ENCODE peak calls at places on chromosomes 2 and 18, in five cellular contexts. V is SK-N-SH, N is GM23248, U is GM12878, W is adrenal gland. Y is an unnamed sample.

GRCh38 chr2:164839914-164840457 is 1.6 kb downstream of the COBLL1 start:
- DNase-seq in V (no peak), N (peak), U (no peak), W (peak), Y (no peak)

GRCh38 chr18:56298935-56299334 is 339.5 kb downstream of the TXNL1 start:
- DNase-seq in V (no peak), N (peak), U (no peak), W (no peak), Y (no peak)

GRCh38 chr18:62616331-62616805 is 93.5 kb downstream of the ZCCHC2 start:
- DNase-seq in V (no peak), N (peak), U (no peak), W (no peak), Y (peak)

GRCh38 chr18:9665311-9665710 is 42.8 kb upstream of the RAB31 start:
- DNase-seq in V (no peak), N (no peak), U (no peak), W (no peak), Y (no peak)

GRCh38 chr2:1517786-1518500 is 104.7 kb downstream of the TPO start:
- DNase-seq in V (no peak), N (no peak), U (no peak), W (no peak), Y (no peak)

GRCh38 chr2:43136011-43136799 is 90.2 kb downstream of the ZFP36L2 start:
- DNase-seq in V (peak), N (no peak), U (no peak), W (no peak), Y (no peak)

GRCh38 chr2:9113262-9113661 is 93.3 kb upstream of the ASAP2 start:
- DNase-seq in V (no peak), N (no peak), U (no peak), W (no peak), Y (peak)

GRCh38 chr2:55761024-55761423 is 67.4 kb upstream of the PNPT1 start:
- DNase-seq in V (no peak), N (peak), U (no peak), W (no peak), Y (no peak)

GRCh38 chr2:30038419-30038818 is 108.4 kb upstream of the YPEL5 start:
- DNase-seq in V (no peak), N (no peak), U (no peak), W (no peak), Y (no peak)

GRCh38 chr2:239806758-239807434 is 218.2 kb downstream of the NDUFA10 start:
- DNase-seq in V (no peak), N (no peak), U (no peak), W (no peak), Y (no peak)

GRCh38 chr2:40332096-40332826 is 119.6 kb downstream of the SLC8A1 start:
- DNase-seq in V (peak), N (peak), U (no peak), W (peak), Y (no peak)

GRCh38 chr2:233258211-233258610 is 6.7 kb downstream of the ATG16L1 start:
- DNase-seq in V (no peak), N (no peak), U (no peak), W (no peak), Y (no peak)

GRCh38 chr2:191321861-191322662 is 76.9 kb downstream of the MYO1B start:
- DNase-seq in V (peak), N (peak), U (no peak), W (no peak), Y (no peak)

GRCh38 chr2:207227062-207227748 is 61.5 kb upstream of the KLF7 start:
- DNase-seq in V (no peak), N (peak), U (no peak), W (no peak), Y (peak)

GRCh38 chr2:50444286-50444685 is 587.6 kb downstream of the NRXN1 start:
- DNase-seq in V (no peak), N (peak), U (no peak), W (no peak), Y (no peak)

GRCh38 chr2:194126418-194126817 is 1530.6 kb upstream of the SLC39A10 start:
- DNase-seq in V (no peak), N (no peak), U (no peak), W (no peak), Y (no peak)

GRCh38 chr2:110860620-110861019 is 128.2 kb downstream of the ACOXL start:
- DNase-seq in V (no peak), N (no peak), U (no peak), W (no peak), Y (no peak)

GRCh38 chr18:42954887-42955286 is 160.6 kb downstream of the RIT2 start:
- DNase-seq in V (no peak), N (no peak), U (no peak), W (no peak), Y (no peak)

GRCh38 chr2:98464772-98465310 is 20.2 kb downstream of the INPP4A start:
- DNase-seq in V (no peak), N (no peak), U (peak), W (peak), Y (no peak)

GRCh38 chr2:238518127-238518827 is 91.5 kb downstream of the ASB1 start:
- DNase-seq in V (no peak), N (peak), U (no peak), W (no peak), Y (no peak)

GRCh38 chr2:235709124-235709813 is 215.4 kb downstream of the AGAP1 start:
- DNase-seq in V (no peak), N (peak), U (no peak), W (no peak), Y (no peak)

GRCh38 chr2:223613017-223613950 is 11.1 kb upstream of the SCG2 start:
- DNase-seq in V (peak), N (peak), U (no peak), W (peak), Y (peak)

GRCh38 chr2:240856151-240856980 is 12.3 kb upstream of the AGXT start:
- DNase-seq in V (no peak), N (no peak), U (no peak), W (no peak), Y (no peak)

GRCh38 chr18:33444699-33445098 is 4.2 kb upstream of the CCDC178 start:
- DNase-seq in V (peak), N (no peak), U (no peak), W (no peak), Y (no peak)

GRCh38 chr18:61841709-61842108 is 51.1 kb downstream of the RNF152 start:
- DNase-seq in V (no peak), N (no peak), U (no peak), W (no peak), Y (no peak)

GRCh38 chr2:14944562-14945346 is 312.2 kb downstream of the LRATD1 start:
- DNase-seq in V (peak), N (peak), U (no peak), W (peak), Y (no peak)

GRCh38 chr2:9106338-9107167 is 100.1 kb upstream of the ASAP2 start:
- DNase-seq in V (no peak), N (no peak), U (no peak), W (peak), Y (no peak)

GRCh38 chr2:234841321-234842015 is 110.3 kb upstream of the SH3BP4 start:
- DNase-seq in V (no peak), N (peak), U (no peak), W (no peak), Y (no peak)

GRCh38 chr2:181357979-181358378 is 99.2 kb upstream of the ITGA4 start:
- DNase-seq in V (no peak), N (no peak), U (no peak), W (no peak), Y (no peak)

GRCh38 chr2:181352158-181352557 is 105.0 kb upstream of the ITGA4 start:
- DNase-seq in V (no peak), N (no peak), U (no peak), W (no peak), Y (no peak)

GRCh38 chr2:181356526-181356925 is 100.7 kb upstream of the ITGA4 start:
- DNase-seq in V (no peak), N (peak), U (no peak), W (no peak), Y (no peak)

GRCh38 chr2:181354626-181355025 is 102.6 kb upstream of the ITGA4 start:
- DNase-seq in V (no peak), N (peak), U (no peak), W (no peak), Y (no peak)
- H3K27ac ChIP-seq in V (no peak), N (peak), U (no peak), W (no peak), Y (no peak)

DNA sequence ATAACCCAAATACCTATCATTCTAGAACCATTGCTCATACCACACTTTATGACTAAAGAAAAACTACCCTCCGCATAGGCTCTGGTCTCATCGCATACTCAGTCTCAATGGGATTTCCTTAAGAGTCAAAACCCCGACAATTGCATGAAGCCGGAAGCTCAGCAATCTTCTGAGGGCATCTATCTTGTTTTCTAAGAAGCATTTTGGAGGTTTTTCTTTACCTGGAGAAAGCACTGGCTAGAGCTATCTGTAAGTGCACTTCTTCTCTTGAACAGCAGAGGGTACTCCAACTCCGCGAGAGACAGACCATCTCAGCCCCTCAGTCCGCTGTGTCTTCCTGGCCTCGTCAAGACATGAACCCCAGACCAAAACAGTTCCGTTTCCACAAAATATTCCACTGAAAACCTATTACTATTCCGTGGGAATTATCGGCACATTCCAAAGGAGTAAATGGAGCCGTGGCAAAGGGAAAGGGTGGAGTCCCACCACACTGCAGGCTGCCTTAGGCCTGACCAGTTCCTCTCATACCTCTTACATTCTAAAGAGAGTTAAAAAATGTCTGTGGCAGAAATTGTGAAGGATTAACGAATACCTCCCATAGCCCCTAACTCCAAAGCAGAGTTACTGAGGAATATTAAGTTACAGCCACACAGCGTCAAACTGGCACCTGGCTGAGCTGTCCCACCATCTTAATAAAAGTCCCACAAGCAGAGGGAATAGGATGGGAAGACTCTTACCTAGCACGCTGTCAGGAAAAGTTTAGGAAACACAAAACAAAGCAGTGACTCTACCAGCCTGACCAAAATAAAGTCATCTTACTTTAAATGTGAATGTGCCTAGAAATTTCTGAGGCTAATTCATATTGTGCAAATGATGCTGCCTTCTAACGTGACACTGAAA is 325.6 kb upstream of the VRK2 start:
- DNase-seq in V (peak), N (peak), U (peak), W (peak), Y (no peak)
- H3K4me3 ChIP-seq in V (peak), N (peak), U (no peak), W (peak), Y (no peak)

GRCh38 chr2:74066491-74067203 is 81.1 kb downstream of the BOLA3 start:
- DNase-seq in V (no peak), N (no peak), U (no peak), W (no peak), Y (no peak)
- H3K27ac ChIP-seq in V (no peak), N (no peak), U (no peak), W (no peak), Y (peak)

DNA sequence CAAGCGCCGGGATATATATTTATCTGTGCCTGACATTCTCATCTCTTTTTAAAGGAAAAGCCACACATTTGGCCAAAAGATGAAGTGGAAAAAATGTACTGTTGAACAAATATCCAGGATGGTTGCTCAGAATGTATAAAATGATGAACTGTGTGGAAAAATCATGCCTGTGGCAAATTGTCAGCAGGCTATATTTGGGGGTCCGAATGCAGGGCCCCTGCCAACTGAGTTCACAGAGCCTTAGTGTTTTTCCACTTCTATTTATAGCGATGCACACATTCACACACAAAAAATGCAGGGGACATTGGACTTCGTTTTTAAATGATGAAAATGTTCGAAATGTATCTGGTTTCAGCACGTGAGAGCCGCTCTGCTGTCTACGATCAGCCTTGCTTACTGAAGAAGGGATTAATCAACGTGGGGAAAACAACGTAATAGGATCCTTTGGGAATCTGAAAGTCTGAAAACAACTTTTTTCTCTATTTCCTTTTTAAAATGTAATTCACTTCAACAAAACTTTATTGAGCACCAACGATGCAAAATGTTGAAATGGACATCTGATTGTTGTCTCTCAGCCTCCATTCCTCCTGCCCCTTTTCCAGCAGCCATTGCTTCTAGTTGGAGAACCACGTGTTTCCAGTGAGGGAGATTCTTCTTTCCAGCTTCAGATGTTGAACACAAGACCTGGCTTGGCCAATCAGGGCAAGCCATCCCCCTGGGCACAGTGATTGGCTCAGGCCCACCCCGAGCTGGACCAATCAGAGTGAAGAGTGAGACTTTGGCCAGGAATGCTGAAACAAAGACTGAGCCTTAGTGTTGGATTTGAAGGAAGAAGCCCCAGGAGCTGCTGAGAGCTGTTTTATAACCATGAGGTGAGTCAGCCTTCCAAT is 59.2 kb downstream of the E2F6 start:
- DNase-seq in V (peak), N (peak), U (no peak), W (no peak), Y (no peak)
- H3K4me3 ChIP-seq in V (no peak), N (no peak), U (no peak), W (no peak), Y (no peak)

GRCh38 chr2:96531366-96531765 is 5.2 kb upstream of the ARID5A start:
- DNase-seq in V (no peak), N (no peak), U (no peak), W (peak), Y (no peak)
- H3K27ac ChIP-seq in V (peak), N (no peak), U (peak), W (no peak), Y (peak)

DNA sequence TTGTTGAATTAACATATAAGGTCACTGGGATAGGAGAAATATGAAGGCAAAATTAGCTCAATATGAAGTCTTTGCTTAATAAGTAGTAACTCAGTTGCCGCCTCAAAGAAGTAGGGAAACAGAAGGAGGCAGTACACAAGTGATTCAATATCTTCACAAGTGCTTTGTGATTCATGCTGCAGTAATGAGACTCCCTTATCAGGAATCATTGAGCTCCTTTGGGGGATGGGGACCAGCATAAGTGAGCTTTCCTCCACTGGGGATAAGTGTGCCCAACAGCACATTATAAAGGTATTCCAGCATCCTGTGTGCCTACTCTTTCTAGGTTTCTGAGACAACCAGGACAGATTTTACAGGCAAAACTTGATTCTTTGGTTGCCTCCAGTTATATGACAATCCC is 323.4 kb upstream of the UBE2E3 start:
- DNase-seq in V (no peak), N (peak), U (no peak), W (no peak), Y (no peak)
- H3K4me3 ChIP-seq in V (no peak), N (no peak), U (no peak), W (no peak), Y (no peak)

GRCh38 chr2:12683701-12684100 is 33.0 kb upstream of the TRIB2 start:
- DNase-seq in V (no peak), N (no peak), U (no peak), W (no peak), Y (no peak)
- H3K27ac ChIP-seq in V (no peak), N (no peak), U (no peak), W (no peak), Y (no peak)